ENCODE peak calls at places on chromosomes 5 and 9, in nine cellular contexts. L is GM12865; V is mesenteric fat pad; M is RCC 7860; I is stimulated activated effector memory CD8-positive, alpha-beta T cell treated with anti-CD3 and anti-CD28 coated beads, Interleukin-12 subunit alpha, Interleukin-12 subunit beta, amount 100 ng/mL, for 72 hours; Y is GM12892; O is stimulated activated CD4-positive, alpha-beta T cell treated with anti-CD3 and anti-CD28 coated beads, TNF-alpha, amount 100 ng/mL, for 24 hours; F is lung; T is frontal cortex. R is an unnamed sample.
A peak's percentile ranks its signal among the peaks of the same experiment; 100 is the strongest.

GRCh38 chr9:114096041-114096511 is 3.0 kb downstream of the KIF12 start:
- DNase-seq in L (no peak), V (peak; percentile 64), M (no peak), I (no peak), Y (no peak), O (no peak), F (no peak), T (no peak), R (no peak)

GRCh38 chr5:97142521-97143254 is at the start of gene LIX1:
- DNase-seq in L (peak; percentile 61), V (no peak), M (peak; percentile 8), I (no peak), Y (peak; percentile 9), O (peak; percentile 6), F (no peak), T (peak; percentile 6), R (no peak)

GRCh38 chr9:99693888-99694287 is 127.8 kb upstream of the NR4A3 start:
- DNase-seq in L (no peak), V (no peak), M (no peak), I (no peak), Y (no peak), O (no peak), F (no peak), T (no peak), R (no peak)

GRCh38 chr5:95870105-95870672 is 47.7 kb upstream of the GLRX start:
- DNase-seq in L (peak; percentile 80), V (no peak), M (peak; percentile 34), I (no peak), Y (no peak), O (peak; percentile 50), F (no peak), T (no peak), R (no peak)

GRCh38 chr9:133738039-133738805 is at the start of gene SARDH:
- DNase-seq in L (peak; percentile 29), V (peak; percentile 87), M (no peak), I (peak; percentile 39), Y (peak; percentile 80), O (peak; percentile 41), F (peak; percentile 63), T (no peak), R (peak; percentile 70)

GRCh38 chr9:127537014-127537413 is 75.1 kb upstream of the STXBP1 start:
- DNase-seq in L (no peak), V (no peak), M (no peak), I (no peak), Y (no peak), O (no peak), F (no peak), T (no peak), R (no peak)

GRCh38 chr5:179294891-179295777 is 50.1 kb downstream of the ADAMTS2 start:
- DNase-seq in L (no peak), V (no peak), M (no peak), I (no peak), Y (no peak), O (no peak), F (no peak), T (no peak), R (no peak)

GRCh38 chr5:141878186-141878770 is at the start of gene PCDH1:
- DNase-seq in L (no peak), V (peak; percentile 85), M (no peak), I (peak; percentile 18), Y (no peak), O (peak; percentile 16), F (no peak), T (peak; percentile 83), R (peak; percentile 33)

GRCh38 chr9:551986-552930 is 289.2 kb upstream of the DMRT1 start:
- DNase-seq in L (no peak), V (no peak), M (no peak), I (no peak), Y (no peak), O (no peak), F (no peak), T (no peak), R (no peak)

GRCh38 chr9:134434896-134435506 is 108.7 kb downstream of the RXRA start:
- DNase-seq in L (no peak), V (peak; percentile 94), M (peak; percentile 98), I (no peak), Y (no peak), O (no peak), F (peak; percentile 94), T (peak; percentile 84), R (no peak)

GRCh38 chr5:149656576-149657182 is 73.4 kb upstream of the PPARGC1B start:
- DNase-seq in L (peak; percentile 51), V (peak; percentile 81), M (no peak), I (no peak), Y (no peak), O (peak; percentile 31), F (no peak), T (no peak), R (no peak)

GRCh38 chr5:50738864-50739263 is 72.4 kb downstream of the PARP8 start:
- DNase-seq in L (no peak), V (no peak), M (no peak), I (no peak), Y (no peak), O (no peak), F (no peak), T (no peak), R (no peak)

GRCh38 chr9:134738869-134739659 is 97.5 kb downstream of the COL5A1 start:
- DNase-seq in L (peak; percentile 1), V (no peak), M (peak; percentile 62), I (no peak), Y (no peak), O (peak; percentile 34), F (peak; percentile 64), T (peak; percentile 79), R (peak; percentile 96)

GRCh38 chr5:33312631-33313030 is 128.1 kb upstream of the TARS1 start:
- DNase-seq in L (no peak), V (no peak), M (no peak), I (no peak), Y (no peak), O (no peak), F (no peak), T (no peak), R (no peak)

GRCh38 chr5:142826741-142827492 is 56.7 kb downstream of the ARHGAP26 start:
- DNase-seq in L (peak; percentile 29), V (no peak), M (peak; percentile 97), I (peak; percentile 34), Y (no peak), O (peak; percentile 24), F (no peak), T (no peak), R (no peak)

GRCh38 chr9:5382479-5382878 is 42.8 kb upstream of the RLN1 start:
- DNase-seq in L (peak; percentile 5), V (no peak), M (no peak), I (no peak), Y (no peak), O (no peak), F (no peak), T (no peak), R (no peak)

GRCh38 chr5:113336975-113337374 is 97.8 kb downstream of the TSSK1B start:
- DNase-seq in L (peak; percentile 40), V (no peak), M (peak; percentile 64), I (no peak), Y (no peak), O (no peak), F (no peak), T (no peak), R (no peak)

GRCh38 chr9:123724211-123724831 is 205.6 kb downstream of the DENND1A start:
- DNase-seq in L (peak; percentile 27), V (no peak), M (no peak), I (no peak), Y (no peak), O (no peak), F (no peak), T (no peak), R (no peak)

GRCh38 chr9:133713960-133714495 is 24.1 kb downstream of the SARDH start:
- DNase-seq in L (no peak), V (no peak), M (no peak), I (no peak), Y (no peak), O (no peak), F (no peak), T (no peak), R (no peak)